ENCODE peak calls at places on chromosomes 16 and 17, in four cellular contexts. A is stomach, G is SK-N-SH, S is ovary. B is an unnamed sample.

GRCh38 chr17:35812456-35812855 is 3.2 kb downstream of the TAF15 start:
- DNase-seq in A (no peak), G (no peak), S (no peak), B (no peak)

GRCh38 chr16:85553436-85554113 is 59.5 kb upstream of the GSE1 start:
- DNase-seq in A (peak), G (no peak), S (peak), B (no peak)

GRCh38 chr17:17044846-17045561 is 2.7 kb downstream of the MPRIP start:
- DNase-seq in A (peak), G (peak), S (peak), B (peak)

GRCh38 chr16:3960049-3960809 is 79.7 kb upstream of the CREBBP start:
- DNase-seq in A (no peak), G (no peak), S (no peak), B (no peak)

GRCh38 chr16:27819356-27819755 is 244.2 kb downstream of the GSG1L start:
- DNase-seq in A (no peak), G (no peak), S (no peak), B (peak)

GRCh38 chr17:51015145-51015558 is 105.5 kb downstream of the SPAG9 start:
- DNase-seq in A (no peak), G (no peak), S (no peak), B (no peak)

GRCh38 chr17:37816951-37817350 is 72.1 kb upstream of the HNF1B start:
- DNase-seq in A (no peak), G (no peak), S (no peak), B (no peak)

GRCh38 chr17:58677204-58677880 is 14.5 kb downstream of the TEX14 start:
- DNase-seq in A (no peak), G (no peak), S (no peak), B (no peak)

GRCh38 chr16:6916946-6917345 is 415.7 kb upstream of the RBFOX1 start:
- DNase-seq in A (no peak), G (no peak), S (no peak), B (no peak)

GRCh38 chr16:49194499-49195260 is 87.0 kb downstream of the CBLN1 start:
- DNase-seq in A (no peak), G (no peak), S (peak), B (no peak)

GRCh38 chr16:89922477-89922883 is 662 bp upstream of the TUBB3 start:
- DNase-seq in A (peak), G (peak), S (peak), B (peak)

GRCh38 chr16:74951676-74952075 is 33.2 kb downstream of the WDR59 start:
- DNase-seq in A (no peak), G (no peak), S (no peak), B (no peak)

GRCh38 chr17:56262854-56263253 is 109.6 kb downstream of the ANKFN1 start:
- DNase-seq in A (peak), G (no peak), S (no peak), B (no peak)

GRCh38 chr17:50863221-50863843 is 2.8 kb downstream of the TOB1 start:
- DNase-seq in A (peak), G (peak), S (no peak), B (peak)

GRCh38 chr16:20931066-20931465 is 30.5 kb downstream of the LYRM1 start:
- DNase-seq in A (no peak), G (no peak), S (no peak), B (no peak)

GRCh38 chr16:3519581-3519980 is 18.8 kb downstream of the CLUAP1 start:
- DNase-seq in A (no peak), G (no peak), S (no peak), B (no peak)

GRCh38 chr17:50122945-50123344 is 7.0 kb downstream of the SAMD14 start:
- DNase-seq in A (no peak), G (no peak), S (no peak), B (no peak)

GRCh38 chr17:46865100-46865499 is 13.7 kb downstream of the WNT9B start:
- DNase-seq in A (no peak), G (peak), S (no peak), B (no peak)

GRCh38 chr17:82486186-82487084 is 27.9 kb downstream of the NARF start:
- DNase-seq in A (no peak), G (no peak), S (peak), B (no peak)

GRCh38 chr16:69563605-69564580 is 1.9 kb upstream of the NFAT5 start:
- DNase-seq in A (no peak), G (no peak), S (no peak), B (no peak)

GRCh38 chr16:67442581-67443255 is 11.8 kb downstream of the HSD11B2 start:
- DNase-seq in A (no peak), G (peak), S (no peak), B (no peak)

GRCh38 chr17:48795444-48796162 is 21.4 kb downstream of the TTLL6 start:
- DNase-seq in A (no peak), G (no peak), S (no peak), B (no peak)

GRCh38 chr16:25035494-25036405 is 20.6 kb upstream of the ARHGAP17 start:
- DNase-seq in A (no peak), G (no peak), S (no peak), B (no peak)

GRCh38 chr17:64262125-64262421 is 987 bp downstream of the TEX2 start:
- DNase-seq in A (no peak), G (no peak), S (no peak), B (no peak)

GRCh38 chr17:39564201-39564828 is 43.4 kb downstream of the NEUROD2 start:
- DNase-seq in A (no peak), G (no peak), S (no peak), B (no peak)

GRCh38 chr16:12439443-12440232 is 364.0 kb downstream of the CPPED1 start:
- DNase-seq in A (no peak), G (no peak), S (no peak), B (no peak)

GRCh38 chr17:72121164-72122001 is 563 bp downstream of the SOX9 start:
- DNase-seq in A (peak), G (peak), S (no peak), B (peak)

GRCh38 chr16:58339452-58339938 is 44.7 kb upstream of the PRSS54 start:
- DNase-seq in A (no peak), G (peak), S (no peak), B (no peak)

GRCh38 chr17:74798239-74798707 is 22.1 kb upstream of the NAT9 start:
- DNase-seq in A (no peak), G (no peak), S (no peak), B (no peak)

GRCh38 chr16:49366669-49367068 is 6.9 kb upstream of the C16orf78 start:
- DNase-seq in A (no peak), G (no peak), S (no peak), B (no peak)

GRCh38 chr17:68513932-68514331 is 1.7 kb downstream of the PRKAR1A start:
- DNase-seq in A (no peak), G (no peak), S (no peak), B (no peak)

GRCh38 chr17:68512967-68513474 is 791 bp downstream of the PRKAR1A start:
- DNase-seq in A (no peak), G (peak), S (no peak), B (peak)

GRCh38 chr17:68511254-68511670 is 968 bp upstream of the PRKAR1A start:
- DNase-seq in A (no peak), G (no peak), S (no peak), B (no peak)

GRCh38 chr17:68512247-68512966 is at the start of gene PRKAR1A:
- DNase-seq in A (peak), G (peak), S (peak), B (peak)

DNA sequence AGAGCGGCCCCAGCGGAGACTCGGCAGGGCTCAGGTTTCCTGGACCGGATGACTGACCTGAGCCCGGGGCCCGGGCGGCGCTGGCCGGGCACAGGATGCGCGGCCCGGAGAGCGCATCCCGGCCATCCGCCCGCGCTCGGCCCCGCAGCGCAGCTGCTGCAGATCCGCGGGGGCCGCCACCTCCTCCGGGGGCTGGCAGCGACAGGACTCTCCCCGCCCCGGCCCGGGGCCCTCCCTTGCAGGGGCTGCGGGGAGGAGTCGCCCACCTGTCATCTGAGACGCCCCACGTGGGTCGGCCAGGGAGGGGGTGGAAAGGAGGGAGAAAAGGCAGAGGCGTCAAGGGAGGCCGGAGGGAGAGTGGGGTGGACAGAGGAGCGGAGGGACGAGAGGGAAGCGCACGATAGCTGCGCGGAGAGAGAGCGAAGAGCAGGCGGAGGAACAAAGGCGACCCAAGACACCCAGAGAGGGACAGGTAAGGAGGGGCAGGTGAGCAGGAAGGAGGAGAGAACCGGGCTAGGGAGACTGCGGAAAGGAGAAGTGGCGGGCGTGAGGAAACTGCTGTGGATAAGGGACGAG is 471 bp upstream of the PRKAR1A start:
- DNase-seq in A (peak), G (peak), S (peak), B (peak)
- TF ChIP-seq EP300 in A (no peak), G (no peak), S (peak), B (no peak)

GRCh38 chr17:73691321-73691766 is 47.1 kb upstream of the SDK2 start:
- DNase-seq in A (no peak), G (no peak), S (no peak), B (no peak)
- TF ChIP-seq EP300 in A (no peak), G (no peak), S (no peak), B (no peak)

GRCh38 chr16:53619247-53619646 is 84.4 kb downstream of the RPGRIP1L start:
- DNase-seq in A (no peak), G (no peak), S (no peak), B (no peak)
- TF ChIP-seq EP300 in A (no peak), G (no peak), S (no peak), B (no peak)

DNA sequence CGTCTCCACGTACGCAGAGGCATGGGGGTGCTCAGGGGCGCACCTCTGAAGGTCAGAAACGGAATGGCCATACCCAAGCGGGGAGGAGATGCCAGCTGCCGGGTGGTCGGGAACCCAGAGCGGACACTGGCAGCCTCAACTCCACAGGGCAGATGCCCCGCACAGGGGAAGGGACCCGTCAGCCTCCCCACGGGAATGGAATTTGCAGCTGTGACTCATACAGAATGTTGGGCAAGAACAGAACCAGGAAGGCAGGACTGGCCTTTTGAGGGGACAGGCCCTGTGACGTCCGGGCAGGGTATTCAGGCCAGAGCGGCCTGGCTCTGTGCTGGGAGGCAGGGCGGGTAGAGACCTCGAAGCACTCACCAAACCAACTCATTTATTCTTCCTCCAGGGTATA is 7.5 kb downstream of the TK1 start:
- DNase-seq in A (peak), G (no peak), S (no peak), B (no peak)
- TF ChIP-seq EP300 in A (peak), G (no peak), S (no peak), B (no peak)

DNA sequence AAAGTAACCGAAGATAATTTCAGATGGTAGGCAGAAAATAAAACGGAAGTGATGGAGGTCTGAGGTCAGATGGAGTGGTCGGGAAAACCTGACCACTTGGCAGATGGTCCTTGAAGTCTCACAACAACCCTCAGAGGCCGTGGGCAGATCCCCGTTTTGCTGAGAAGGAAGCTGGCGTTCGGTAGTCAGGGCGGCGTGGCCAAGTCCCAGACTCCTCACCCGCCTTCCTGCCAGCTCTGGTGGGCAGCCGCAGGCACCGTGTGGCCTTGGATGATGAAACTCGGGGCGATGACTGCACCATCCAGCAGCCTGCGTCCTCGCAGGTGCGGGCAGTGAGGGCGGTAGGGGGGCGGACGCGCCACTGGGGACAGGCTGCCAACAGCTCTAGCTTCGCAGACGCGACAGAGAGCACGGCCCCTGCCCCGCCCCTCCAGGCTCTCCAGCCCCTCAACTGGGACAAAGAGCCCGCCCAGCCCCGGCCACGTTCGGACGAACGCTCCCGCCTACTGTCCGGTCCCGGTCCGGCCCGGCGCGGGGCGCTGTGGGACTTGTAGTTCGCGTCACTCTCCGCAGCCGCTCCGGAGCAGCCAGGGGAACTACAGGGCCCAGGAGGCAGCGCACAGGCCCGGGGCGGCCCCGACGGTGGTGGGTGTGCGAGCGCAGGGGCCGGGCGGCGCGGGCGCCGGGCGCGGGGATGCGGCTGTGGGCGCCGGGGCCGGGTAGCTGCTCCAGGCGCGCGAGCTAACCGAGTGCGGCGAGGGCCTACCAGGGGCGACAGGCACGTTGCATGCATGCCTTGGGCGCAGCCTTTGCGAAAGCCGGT is at the start of gene GPT2:
- DNase-seq in A (peak), G (peak), S (peak), B (peak)
- TF ChIP-seq EP300 in A (no peak), G (no peak), S (no peak), B (no peak)

DNA sequence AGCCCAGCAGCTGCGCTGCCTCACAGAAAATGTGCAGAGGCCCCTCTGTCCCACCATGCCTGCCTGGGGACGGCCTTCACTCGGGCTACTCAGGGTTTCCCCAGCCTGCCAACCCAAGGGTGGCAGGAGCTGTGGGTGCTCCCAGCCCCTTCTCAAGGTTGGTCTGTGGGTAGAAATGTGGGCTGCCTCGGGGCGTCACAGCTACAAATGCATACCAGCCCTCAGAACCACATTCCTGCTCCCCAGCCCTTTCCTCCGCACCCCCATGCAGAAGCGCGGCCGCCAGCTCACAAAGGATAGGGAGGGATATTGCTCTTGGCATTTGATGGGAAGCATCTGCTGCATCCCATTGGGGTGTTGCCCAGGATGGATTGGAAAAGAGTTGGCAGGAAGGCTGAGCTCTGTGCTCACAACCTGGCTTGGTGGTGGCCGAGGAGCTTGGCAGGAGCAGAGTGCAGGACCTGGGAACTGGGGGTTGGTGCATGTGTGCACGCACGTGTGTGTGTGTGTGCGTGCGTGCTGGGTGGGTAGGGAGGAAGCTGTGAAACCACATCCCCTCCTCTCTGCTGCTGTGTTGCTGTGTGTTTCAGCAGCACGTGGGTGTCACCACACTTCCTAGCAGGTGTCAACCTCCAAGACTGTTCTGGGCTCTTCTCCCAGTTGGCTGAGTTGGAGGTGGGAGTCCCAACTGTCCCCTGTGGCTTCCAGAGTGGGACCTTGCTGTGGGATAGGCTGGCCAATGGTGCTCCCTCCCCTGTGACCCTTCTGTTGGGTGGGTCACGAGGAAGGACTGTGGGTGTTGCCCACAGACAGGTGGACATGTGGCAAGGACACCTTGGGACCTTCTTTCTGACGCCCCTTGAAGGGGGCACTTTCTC is 304.5 kb downstream of the SEC14L1 start:
- DNase-seq in A (peak), G (no peak), S (peak), B (peak)
- TF ChIP-seq EP300 in A (no peak), G (no peak), S (no peak), B (no peak)

B was measured in sigmoid colon.